ENCODE peak calls at places on chromosomes 6 and 20, in four cellular contexts. H is AG04449, B is dorsolateral prefrontal cortex, E is astrocyte. F is an unnamed sample.

GRCh38 chr6:41199427-41200246 is 1.3 kb downstream of the TREML2 start:
- DNase-seq in H (no peak), B (no peak), E (no peak), F (no peak)

GRCh38 chr6:24743265-24743943 is 24.4 kb upstream of the C6orf62 start:
- DNase-seq in H (peak), B (no peak), E (peak), F (no peak)

GRCh38 chr6:129923520-129923919 is 62.4 kb upstream of the TMEM244 start:
- DNase-seq in H (peak), B (no peak), E (peak), F (no peak)

GRCh38 chr6:132188865-132189264 is 212.4 kb downstream of the MOXD1 start:
- DNase-seq in H (no peak), B (no peak), E (peak), F (no peak)

GRCh38 chr6:168450921-168451320 is 9.9 kb downstream of the SMOC2 start:
- DNase-seq in H (no peak), B (no peak), E (no peak), F (no peak)

GRCh38 chr6:107118976-107119375 is 3.7 kb upstream of the BEND3 start:
- DNase-seq in H (no peak), B (no peak), E (no peak), F (no peak)

GRCh38 chr6:84763397-84764331 is 734 bp downstream of the TBX18 start:
- DNase-seq in H (peak), B (no peak), E (peak), F (peak)

GRCh38 chr6:75748743-75749538 is at the start of gene MYO6:
- DNase-seq in H (no peak), B (peak), E (peak), F (peak)

GRCh38 chr6:97437087-97437486 is 154.1 kb upstream of the MMS22L start:
- DNase-seq in H (no peak), B (no peak), E (peak), F (no peak)

GRCh38 chr6:82951389-82951788 is 114.3 kb downstream of the UBE3D start:
- DNase-seq in H (no peak), B (no peak), E (no peak), F (no peak)

GRCh38 chr6:35170891-35171290 is 29.8 kb upstream of the TCP11 start:
- DNase-seq in H (no peak), B (no peak), E (no peak), F (no peak)

GRCh38 chr6:49416195-49416594 is 46.9 kb downstream of the MMUT start:
- DNase-seq in H (no peak), B (no peak), E (no peak), F (no peak)

GRCh38 chr6:79384845-79385244 is 150.4 kb upstream of the HMGN3 start:
- DNase-seq in H (no peak), B (no peak), E (peak), F (no peak)

GRCh38 chr6:125753218-125753936 is 3.9 kb downstream of the HEY2 start:
- DNase-seq in H (no peak), B (no peak), E (no peak), F (no peak)

GRCh38 chr6:156975414-156975813 is 198.2 kb downstream of the ARID1B start:
- DNase-seq in H (no peak), B (no peak), E (no peak), F (no peak)

GRCh38 chr6:79719248-79719975 is 88.3 kb downstream of the SH3BGRL2 start:
- DNase-seq in H (no peak), B (no peak), E (peak), F (no peak)

GRCh38 chr6:8434727-8435092 is 635 bp downstream of the SLC35B3 start:
- DNase-seq in H (no peak), B (no peak), E (no peak), F (no peak)

GRCh38 chr6:150865406-150866146 is at the start of gene MTHFD1L:
- DNase-seq in H (peak), B (peak), E (peak), F (peak)

GRCh38 chr20:2557873-2558580 is 21.7 kb downstream of the TMC2 start:
- DNase-seq in H (no peak), B (no peak), E (no peak), F (no peak)

GRCh38 chr6:54655162-54655561 is 191.4 kb upstream of the FAM83B start:
- DNase-seq in H (no peak), B (no peak), E (no peak), F (no peak)

GRCh38 chr6:29509711-29510110 is 22.0 kb upstream of the MAS1L start:
- DNase-seq in H (no peak), B (no peak), E (no peak), F (no peak)

GRCh38 chr20:1173698-1174097 is 11.1 kb downstream of the TMEM74B start:
- DNase-seq in H (no peak), B (no peak), E (no peak), F (no peak)

GRCh38 chr6:99614430-99615161 is 8.0 kb downstream of the PRDM13 start:
- DNase-seq in H (no peak), B (no peak), E (no peak), F (no peak)

GRCh38 chr6:99611148-99611547 is 4.5 kb downstream of the PRDM13 start:
- DNase-seq in H (no peak), B (no peak), E (no peak), F (no peak)

GRCh38 chr6:99613705-99614429 is 7.2 kb downstream of the PRDM13 start:
- DNase-seq in H (no peak), B (no peak), E (no peak), F (no peak)

GRCh38 chr6:99613398-99613704 is 6.7 kb downstream of the PRDM13 start:
- DNase-seq in H (no peak), B (no peak), E (no peak), F (no peak)

DNA sequence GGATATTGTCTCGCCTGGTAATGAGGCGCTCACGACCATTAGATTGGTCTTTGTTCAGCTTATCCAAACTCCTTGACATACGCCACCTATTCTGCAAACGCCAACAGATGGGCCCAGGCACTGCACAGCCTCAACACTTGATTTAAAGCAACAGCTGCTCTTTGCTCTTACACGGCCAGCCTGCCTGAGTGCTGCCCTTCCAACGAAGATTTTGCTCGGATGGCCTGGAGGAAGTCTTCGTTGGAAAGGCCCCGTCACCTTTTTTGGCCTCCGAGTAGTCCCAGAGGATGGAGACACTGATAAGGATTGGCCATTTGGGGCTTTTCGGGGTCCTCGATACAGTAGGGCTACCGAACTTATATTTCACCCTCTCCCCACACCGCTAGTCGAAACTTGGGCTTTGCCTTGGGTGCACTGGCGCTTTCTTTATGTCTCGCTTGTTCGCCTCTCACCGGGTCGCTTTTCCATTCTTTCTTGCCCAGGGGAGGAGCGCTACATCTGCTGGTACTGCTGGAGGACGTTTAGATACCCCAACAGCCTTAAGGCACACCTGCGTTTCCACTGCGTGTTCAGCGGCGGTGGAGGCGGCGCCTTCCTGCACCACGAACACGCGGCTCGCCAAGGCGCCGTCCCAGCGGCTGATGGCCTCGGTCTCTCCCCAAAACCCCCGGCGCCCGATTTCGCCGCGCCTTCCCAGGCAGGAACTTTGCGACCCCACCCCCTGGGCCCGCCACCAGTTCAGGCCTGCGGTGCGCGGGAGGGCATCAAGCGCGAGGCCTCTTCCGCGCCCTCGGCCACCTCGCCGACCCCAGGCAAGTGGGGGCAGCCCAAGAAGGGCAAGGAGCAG is 6.1 kb downstream of the PRDM13 start:
- DNase-seq in H (no peak), B (no peak), E (no peak), F (no peak)
- H3K4me3 ChIP-seq in H (peak), B (peak), E (no peak), F (peak)

GRCh38 chr20:24098886-24099285 is 110.3 kb upstream of the GGTLC1 start:
- DNase-seq in H (peak), B (no peak), E (no peak), F (no peak)

GRCh38 chr20:24102290-24102689 is 113.7 kb upstream of the GGTLC1 start:
- DNase-seq in H (no peak), B (no peak), E (no peak), F (no peak)

GRCh38 chr20:24102749-24103148 is 114.2 kb upstream of the GGTLC1 start:
- DNase-seq in H (no peak), B (no peak), E (no peak), F (no peak)

GRCh38 chr20:24097506-24098245 is 109.1 kb upstream of the GGTLC1 start:
- DNase-seq in H (no peak), B (no peak), E (no peak), F (no peak)

DNA sequence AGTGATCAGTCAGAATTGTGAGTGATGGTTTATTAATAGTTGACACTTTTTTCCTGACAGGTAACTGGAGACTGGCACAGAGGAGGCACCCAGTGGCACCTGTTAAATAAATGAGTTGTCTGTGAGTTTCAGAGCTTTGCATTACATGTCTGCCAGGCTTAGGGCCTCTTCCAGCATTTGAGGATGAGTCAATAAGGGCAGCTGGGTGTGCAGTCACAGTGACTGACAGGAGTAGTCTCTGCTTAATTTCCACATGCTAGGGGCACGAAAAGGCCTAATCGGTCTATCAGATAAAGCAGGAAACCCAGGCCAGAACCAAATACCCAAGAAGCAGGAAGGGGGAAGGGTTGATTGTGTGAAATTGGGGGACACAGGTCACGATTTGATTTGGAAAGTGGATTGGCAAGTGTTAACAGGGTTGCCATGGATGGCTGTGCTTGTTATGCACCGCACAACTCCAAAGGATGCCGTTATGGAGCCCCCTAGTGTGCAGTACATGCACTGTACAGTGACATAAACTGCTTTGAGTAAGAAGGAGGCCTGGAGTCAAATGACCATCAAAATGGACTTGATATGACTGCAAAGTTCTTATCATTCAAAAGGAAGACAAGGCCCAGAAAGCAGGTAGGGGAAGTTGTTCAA is 111.9 kb upstream of the GGTLC1 start:
- DNase-seq in H (no peak), B (no peak), E (no peak), F (no peak)
- TF ChIP-seq CTCF in H (peak), B (peak), E (peak), F (peak)

GRCh38 chr6:26088344-26088743 is 1.1 kb downstream of the HFE start:
- DNase-seq in H (no peak), B (no peak), E (no peak), F (no peak)
- H3K4me3 ChIP-seq in H (peak), B (no peak), E (peak), F (peak)

GRCh38 chr6:53269827-53270226 is 78.9 kb downstream of the ELOVL5 start:
- DNase-seq in H (no peak), B (no peak), E (no peak), F (no peak)

GRCh38 chr6:53268858-53269608 is 79.7 kb downstream of the ELOVL5 start:
- DNase-seq in H (no peak), B (no peak), E (no peak), F (no peak)

GRCh38 chr6:53279301-53279700 is 69.4 kb downstream of the ELOVL5 start:
- DNase-seq in H (no peak), B (no peak), E (no peak), F (no peak)

DNA sequence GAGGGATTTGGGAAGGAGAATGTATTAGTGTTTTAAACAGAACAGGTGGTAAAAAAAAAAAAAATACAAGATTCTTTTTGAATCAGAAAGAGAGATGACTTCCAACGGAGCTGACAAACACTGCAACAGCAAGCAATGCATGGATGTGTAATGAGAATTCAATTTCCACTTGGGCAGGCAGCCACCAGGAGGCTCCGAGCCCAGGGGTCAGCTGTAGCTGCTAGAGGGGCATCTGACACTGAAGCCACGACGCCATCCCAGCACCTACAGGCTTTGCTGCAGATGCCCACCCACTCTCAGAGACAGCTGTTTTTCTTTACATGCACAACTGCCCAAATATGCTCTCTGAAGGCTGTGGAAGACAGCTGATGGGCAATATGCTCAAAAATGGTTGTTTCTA is 75.4 kb downstream of the ELOVL5 start:
- DNase-seq in H (no peak), B (no peak), E (no peak), F (no peak)
- TF ChIP-seq CTCF in H (peak), B (no peak), E (no peak), F (no peak)

GRCh38 chr6:136439514-136440186 is 110.6 kb downstream of the MAP7 start:
- DNase-seq in H (no peak), B (no peak), E (no peak), F (no peak)
- H3K4me3 ChIP-seq in H (no peak), B (no peak), E (no peak), F (no peak)

GRCh38 chr20:57061058-57061900 is 205.2 kb downstream of the BMP7 start:
- DNase-seq in H (no peak), B (peak), E (no peak), F (no peak)
- TF ChIP-seq CTCF in H (peak), B (no peak), E (peak), F (no peak)

F was measured in heart right ventricle.